ENCODE peak calls at places on chromosomes 7 and 10, in five cellular contexts. G is endothelial cell; D is activated naive CD4-positive, alpha-beta T cell treated with Interleukin-2 at 50 U/mL for 16 hours; X is activated CD4-positive, CD25-positive, alpha-beta regulatory T cell treated with anti-CD3 and anti-CD28 coated beads, Interleukin-2, amount 50 U/mL, for 16 hours; A is PC-3. K is an unnamed sample.

GRCh38 chr7:2524808-2525140 is 5.2 kb downstream of the LFNG start:
- DNase-seq in G (no peak), D (no peak), X (no peak), A (no peak), K (no peak)

GRCh38 chr7:142587578-142588191 is 161.6 kb upstream of the PRSS1 start:
- DNase-seq in G (peak; percentile 36), D (no peak), X (no peak), A (peak; percentile 82), K (peak; percentile 88)

GRCh38 chr10:5892007-5892406 is 2.0 kb downstream of the FBH1 start:
- DNase-seq in G (no peak), D (no peak), X (no peak), A (no peak), K (peak; percentile 25)

GRCh38 chr10:23630880-23631279 is 192.0 kb downstream of the OTUD1 start:
- DNase-seq in G (no peak), D (no peak), X (no peak), A (no peak), K (no peak)

GRCh38 chr10:46048152-46048551 is 2.1 kb upstream of the MSMB start:
- DNase-seq in G (no peak), D (no peak), X (no peak), A (peak; percentile 4), K (no peak)

GRCh38 chr7:67377939-67378862 is 381.6 kb downstream of the TYW1 start:
- DNase-seq in G (peak; percentile 71), D (peak; percentile 43), X (peak; percentile 18), A (peak; percentile 69), K (peak; percentile 82)

GRCh38 chr10:124259139-124259825 is 159.4 kb downstream of the OAT start:
- DNase-seq in G (no peak), D (no peak), X (no peak), A (peak; percentile 8), K (no peak)

GRCh38 chr7:68556537-68556936 is 1041.7 kb upstream of the AUTS2 start:
- DNase-seq in G (no peak), D (no peak), X (no peak), A (no peak), K (no peak)

GRCh38 chr7:48388922-48389321 is 217.7 kb downstream of the ABCA13 start:
- DNase-seq in G (no peak), D (no peak), X (no peak), A (no peak), K (no peak)

GRCh38 chr10:74882831-74883230 is 56.4 kb downstream of the KAT6B start:
- DNase-seq in G (no peak), D (no peak), X (no peak), A (peak; percentile 90), K (no peak)

GRCh38 chr10:12902135-12902572 is 99.4 kb downstream of the CCDC3 start:
- DNase-seq in G (peak; percentile 67), D (peak; percentile 41), X (peak; percentile 15), A (peak; percentile 53), K (peak; percentile 76)

GRCh38 chr10:32409741-32410140 is 36.2 kb upstream of the CCDC7 start:
- DNase-seq in G (no peak), D (no peak), X (no peak), A (peak; percentile 48), K (no peak)

GRCh38 chr10:80964179-80964578 is 426.5 kb downstream of the SH2D4B start:
- DNase-seq in G (no peak), D (no peak), X (no peak), A (no peak), K (no peak)

GRCh38 chr7:205117-206010 is 13.0 kb downstream of the FAM20C start:
- DNase-seq in G (no peak), D (no peak), X (no peak), A (no peak), K (no peak)

GRCh38 chr7:69625798-69626197 is 27.5 kb downstream of the AUTS2 start:
- DNase-seq in G (no peak), D (no peak), X (no peak), A (no peak), K (no peak)

GRCh38 chr10:43042503-43043341 is 34.1 kb upstream of the RET start:
- DNase-seq in G (peak; percentile 1), D (no peak), X (no peak), A (no peak), K (no peak)

GRCh38 chr7:121953164-121953563 is 80.2 kb downstream of the PTPRZ1 start:
- DNase-seq in G (no peak), D (no peak), X (no peak), A (no peak), K (no peak)

GRCh38 chr10:21832751-21833150 is 170.8 kb downstream of the DNAJC1 start:
- DNase-seq in G (no peak), D (no peak), X (no peak), A (no peak), K (no peak)

GRCh38 chr7:2269468-2270460 is 27.7 kb downstream of the NUDT1 start:
- DNase-seq in G (no peak), D (no peak), X (no peak), A (peak; percentile 4), K (peak; percentile 71)

GRCh38 chr7:128830231-128831177 is at the start of gene FLNC:
- DNase-seq in G (peak; percentile 50), D (peak; percentile 46), X (no peak), A (peak; percentile 44), K (peak; percentile 92)

GRCh38 chr10:59434463-59435326 is 72.3 kb upstream of the FAM13C start:
- DNase-seq in G (no peak), D (no peak), X (no peak), A (peak; percentile 80), K (no peak)

GRCh38 chr10:28959850-28960501 is 282.7 kb downstream of the BAMBI start:
- DNase-seq in G (no peak), D (no peak), X (no peak), A (no peak), K (no peak)

GRCh38 chr10:5402798-5403197 is 1.8 kb downstream of the TUBAL3 start:
- DNase-seq in G (no peak), D (no peak), X (no peak), A (no peak), K (no peak)

GRCh38 chr7:7254908-7255307 is 72.6 kb downstream of the C1GALT1 start:
- DNase-seq in G (no peak), D (no peak), X (no peak), A (no peak), K (no peak)

GRCh38 chr7:91263359-91264082 is 712 bp upstream of the FZD1 start:
- DNase-seq in G (peak; percentile 34), D (no peak), X (no peak), A (peak; percentile 27), K (peak; percentile 42)

GRCh38 chr7:3197567-3198212 is 103.4 kb upstream of the SDK1 start:
- DNase-seq in G (no peak), D (no peak), X (no peak), A (no peak), K (no peak)

GRCh38 chr10:78719276-78719675 is 349.5 kb upstream of the ZMIZ1 start:
- DNase-seq in G (no peak), D (no peak), X (no peak), A (no peak), K (no peak)

GRCh38 chr10:68194290-68194689 is 37.6 kb downstream of the ATOH7 start:
- DNase-seq in G (no peak), D (no peak), X (no peak), A (no peak), K (no peak)

GRCh38 chr7:155531686-155532085 is 14.7 kb downstream of the CNPY1 start:
- DNase-seq in G (no peak), D (no peak), X (no peak), A (peak; percentile 77), K (no peak)

GRCh38 chr10:85859859-85860258 is 506.7 kb downstream of the GRID1 start:
- DNase-seq in G (no peak), D (no peak), X (no peak), A (no peak), K (peak; percentile 4)

GRCh38 chr10:84469470-84469869 is 141.1 kb downstream of the CCSER2 start:
- DNase-seq in G (no peak), D (no peak), X (no peak), A (no peak), K (no peak)

GRCh38 chr7:75650062-75650461 is 88.7 kb downstream of the HIP1 start:
- DNase-seq in G (peak; percentile 22), D (no peak), X (no peak), A (no peak), K (no peak)

GRCh38 chr10:91601212-91601611 is 31.7 kb downstream of the PPP1R3C start:
- DNase-seq in G (no peak), D (no peak), X (no peak), A (no peak), K (no peak)

GRCh38 chr7:34158754-34159153 is 253.4 kb downstream of the BMPER start:
- DNase-seq in G (no peak), D (no peak), X (no peak), A (no peak), K (no peak)

GRCh38 chr10:118590334-118590733 is 5.1 kb downstream of the PRLHR start:
- DNase-seq in G (no peak), D (no peak), X (no peak), A (peak; percentile 50), K (no peak)

GRCh38 chr10:1153253-1153763 is 97.1 kb downstream of the WDR37 start:
- DNase-seq in G (no peak), D (no peak), X (no peak), A (no peak), K (no peak)